ENCODE peak calls at places on chromosome 7, in five cellular contexts. S is trophoblast cell, Y is IMR-90, A is neuronal stem cell, M is mesenchymal stem cell. L is an unnamed sample.

GRCh38 chr7:77687747-77688144 is 8.5 kb upstream of the RSBN1L start:
- DNase-seq in S (no peak), Y (no peak), A (no peak), M (peak), L (no peak)

GRCh38 chr7:387132-388022 is 97.4 kb downstream of the FOXL3 start:
- DNase-seq in S (no peak), Y (no peak), A (no peak), M (no peak), L (no peak)

GRCh38 chr7:64872351-64872750 is 30.7 kb upstream of the ZNF273 start:
- DNase-seq in S (no peak), Y (no peak), A (no peak), M (no peak), L (no peak)

GRCh38 chr7:105298439-105298894 is 90.3 kb downstream of the SRPK2 start:
- DNase-seq in S (no peak), Y (no peak), A (no peak), M (no peak), L (no peak)

GRCh38 chr7:55050286-55050685 is 31.5 kb downstream of the EGFR start:
- DNase-seq in S (no peak), Y (no peak), A (no peak), M (no peak), L (no peak)

GRCh38 chr7:91264924-91265681 is 870 bp downstream of the FZD1 start:
- DNase-seq in S (peak), Y (peak), A (no peak), M (peak), L (peak)

GRCh38 chr7:155961241-155962190 is 149.3 kb upstream of the SHH start:
- DNase-seq in S (no peak), Y (no peak), A (no peak), M (no peak), L (no peak)

GRCh38 chr7:145737617-145738016 is 379.0 kb upstream of the CNTNAP2 start:
- DNase-seq in S (no peak), Y (no peak), A (no peak), M (no peak), L (no peak)

GRCh38 chr7:77866791-77867190 is 68.2 kb downstream of the PHTF2 start:
- DNase-seq in S (peak), Y (peak), A (no peak), M (peak), L (no peak)

GRCh38 chr7:81744389-81744788 is 25.5 kb downstream of the HGF start:
- DNase-seq in S (no peak), Y (no peak), A (no peak), M (no peak), L (no peak)

GRCh38 chr7:12239821-12240220 is 28.7 kb downstream of the TMEM106B start:
- DNase-seq in S (no peak), Y (no peak), A (no peak), M (no peak), L (no peak)

GRCh38 chr7:140533394-140533872 is 54.1 kb upstream of the MKRN1 start:
- DNase-seq in S (no peak), Y (peak), A (no peak), M (peak), L (no peak)

GRCh38 chr7:5699467-5699866 is 82.0 kb downstream of the RNF216 start:
- DNase-seq in S (no peak), Y (peak), A (no peak), M (peak), L (no peak)

GRCh38 chr7:47782022-47782421 is 166.2 kb downstream of the PKD1L1 start:
- DNase-seq in S (no peak), Y (peak), A (no peak), M (no peak), L (no peak)

GRCh38 chr7:98051118-98051744 is 55.4 kb upstream of the LMTK2 start:
- DNase-seq in S (no peak), Y (no peak), A (peak), M (no peak), L (peak)

GRCh38 chr7:135204271-135204872 is 7.0 kb downstream of the WDR91 start:
- DNase-seq in S (no peak), Y (peak), A (no peak), M (peak), L (no peak)

GRCh38 chr7:117173001-117173400 is 149.9 kb downstream of the WNT2 start:
- DNase-seq in S (peak), Y (no peak), A (peak), M (peak), L (no peak)

GRCh38 chr7:150737265-150738055 is at the start of gene GIMAP5:
- DNase-seq in S (no peak), Y (no peak), A (no peak), M (no peak), L (no peak)

GRCh38 chr7:154928136-154929005 is 74.6 kb downstream of the PAXIP1 start:
- DNase-seq in S (peak), Y (peak), A (peak), M (peak), L (no peak)

GRCh38 chr7:71746004-71746403 is 614.1 kb downstream of the GALNT17 start:
- DNase-seq in S (no peak), Y (no peak), A (no peak), M (no peak), L (no peak)

GRCh38 chr7:82388138-82388537 is 55.4 kb downstream of the CACNA2D1 start:
- DNase-seq in S (no peak), Y (no peak), A (no peak), M (no peak), L (no peak)

GRCh38 chr7:95054386-95054785 is 147.0 kb downstream of the PPP1R9A start:
- DNase-seq in S (no peak), Y (no peak), A (no peak), M (no peak), L (no peak)

GRCh38 chr7:100444311-100445278 is 8.3 kb upstream of the PPP1R35 start:
- DNase-seq in S (peak), Y (peak), A (no peak), M (peak), L (no peak)

GRCh38 chr7:110130669-110131068 is 960.3 kb upstream of the LRRN3 start:
- DNase-seq in S (no peak), Y (peak), A (no peak), M (no peak), L (no peak)

GRCh38 chr7:38840736-38841460 is 68.1 kb downstream of the VPS41 start:
- DNase-seq in S (peak), Y (peak), A (no peak), M (peak), L (no peak)

GRCh38 chr7:139731802-139732470 is 45.9 kb downstream of the HIPK2 start:
- DNase-seq in S (peak), Y (peak), A (no peak), M (peak), L (no peak)

GRCh38 chr7:100891555-100891954 is 2.0 kb upstream of the UFSP1 start:
- DNase-seq in S (peak), Y (peak), A (no peak), M (peak), L (no peak)

GRCh38 chr7:127838816-127839415 is 186.9 kb downstream of the SND1 start:
- DNase-seq in S (peak), Y (peak), A (no peak), M (no peak), L (no peak)

GRCh38 chr7:103154042-103154441 is 5.1 kb upstream of the NAPEPLD start:
- DNase-seq in S (no peak), Y (no peak), A (no peak), M (no peak), L (no peak)

GRCh38 chr7:103150192-103150591 is 1.3 kb upstream of the NAPEPLD start:
- DNase-seq in S (peak), Y (no peak), A (no peak), M (no peak), L (no peak)

GRCh38 chr7:103149808-103150180 is 895 bp upstream of the NAPEPLD start:
- DNase-seq in S (no peak), Y (no peak), A (no peak), M (no peak), L (no peak)

GRCh38 chr7:103148131-103148993 is 537 bp downstream of the NAPEPLD start:
- DNase-seq in S (peak), Y (no peak), A (no peak), M (no peak), L (no peak)

GRCh38 chr7:103148994-103149807 is at the start of gene NAPEPLD:
- DNase-seq in S (peak), Y (peak), A (peak), M (peak), L (peak)
- H4K8ac ChIP-seq in S (peak), Y (peak), A (no peak), M (peak), L (peak)

GRCh38 chr7:22821702-22822485 is 755 bp downstream of the TOMM7 start:
- DNase-seq in S (peak), Y (no peak), A (no peak), M (peak), L (no peak)
- H4K8ac ChIP-seq in S (peak), Y (peak), A (no peak), M (peak), L (peak)

GRCh38 chr7:156968183-156968582 is 18.7 kb downstream of the NOM1 start:
- DNase-seq in S (no peak), Y (no peak), A (no peak), M (no peak), L (no peak)
- H4K8ac ChIP-seq in S (no peak), Y (no peak), A (no peak), M (no peak), L (no peak)

GRCh38 chr7:84002348-84002747 is 192.2 kb downstream of the SEMA3A start:
- DNase-seq in S (peak), Y (no peak), A (no peak), M (no peak), L (no peak)

GRCh38 chr7:83996879-83997278 is 197.7 kb downstream of the SEMA3A start:
- DNase-seq in S (no peak), Y (peak), A (no peak), M (no peak), L (no peak)
- H4K8ac ChIP-seq in S (no peak), Y (no peak), A (no peak), M (no peak), L (no peak)

GRCh38 chr7:107168233-107169119 is at the start of gene HBP1:
- DNase-seq in S (peak), Y (peak), A (peak), M (peak), L (peak)
- H4K8ac ChIP-seq in S (peak), Y (peak), A (no peak), M (peak), L (peak)

GRCh38 chr7:152025937-152026890 is 740 bp downstream of the GALNT11 start:
- DNase-seq in S (no peak), Y (no peak), A (no peak), M (no peak), L (no peak)
- H4K8ac ChIP-seq in S (peak), Y (peak), A (no peak), M (no peak), L (peak)

DNA sequence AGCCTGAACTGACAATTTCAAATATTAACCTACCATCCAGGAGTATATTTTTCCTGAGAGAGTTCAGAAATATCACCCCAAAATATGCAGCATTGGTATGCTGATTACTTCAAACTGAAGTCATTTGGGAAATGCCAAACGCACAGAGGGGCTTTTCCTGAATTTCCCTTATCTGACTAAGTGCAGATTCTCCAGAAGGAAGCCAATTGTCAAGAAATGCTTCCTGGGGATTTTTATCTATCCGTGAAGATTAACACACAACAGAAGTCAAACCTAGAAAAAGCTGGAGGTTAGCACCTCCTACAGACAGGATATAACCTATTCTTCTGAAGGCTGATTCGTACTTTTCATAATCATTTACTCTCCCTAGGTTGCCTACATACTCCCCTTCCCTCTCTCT is 91.0 kb downstream of the AKR1D1 start:
- DNase-seq in S (no peak), Y (no peak), A (no peak), M (no peak), L (no peak)
- H4K8ac ChIP-seq in S (peak), Y (no peak), A (no peak), M (no peak), L (no peak)

GRCh38 chr7:152465118-152465387 is 29.2 kb upstream of the KMT2C start:
- DNase-seq in S (no peak), Y (no peak), A (no peak), M (no peak), L (no peak)

GRCh38 chr7:152462995-152463713 is 27.4 kb upstream of the KMT2C start:
- DNase-seq in S (peak), Y (peak), A (peak), M (peak), L (no peak)

GRCh38 chr7:152467225-152467624 is 31.4 kb upstream of the KMT2C start:
- DNase-seq in S (no peak), Y (no peak), A (no peak), M (no peak), L (no peak)

GRCh38 chr7:152463714-152464311 is 28.0 kb upstream of the KMT2C start:
- DNase-seq in S (peak), Y (peak), A (peak), M (peak), L (peak)

GRCh38 chr7:152464312-152465117 is 28.7 kb upstream of the KMT2C start:
- DNase-seq in S (peak), Y (peak), A (peak), M (peak), L (no peak)
- H4K8ac ChIP-seq in S (peak), Y (no peak), A (no peak), M (peak), L (peak)

DNA sequence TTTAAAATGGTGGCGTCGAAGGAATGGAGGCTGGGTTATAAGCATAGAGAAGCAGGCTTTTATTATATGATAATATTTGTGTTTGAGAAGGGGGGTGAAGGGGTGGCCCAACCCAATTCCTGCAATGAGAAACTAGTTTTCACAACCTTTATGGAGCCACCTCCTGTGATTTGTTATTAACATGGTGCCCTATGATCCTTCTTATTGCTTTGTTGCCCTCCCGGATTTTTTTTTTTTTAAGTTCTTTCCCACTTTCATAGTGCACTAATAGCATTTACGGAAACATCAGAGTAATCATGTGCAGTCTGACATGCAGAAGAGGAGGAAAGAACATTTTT is 324 bp upstream of the TSPAN12 start:
- DNase-seq in S (no peak), Y (no peak), A (no peak), M (no peak), L (no peak)
- H4K8ac ChIP-seq in S (peak), Y (peak), A (no peak), M (peak), L (no peak)

DNA sequence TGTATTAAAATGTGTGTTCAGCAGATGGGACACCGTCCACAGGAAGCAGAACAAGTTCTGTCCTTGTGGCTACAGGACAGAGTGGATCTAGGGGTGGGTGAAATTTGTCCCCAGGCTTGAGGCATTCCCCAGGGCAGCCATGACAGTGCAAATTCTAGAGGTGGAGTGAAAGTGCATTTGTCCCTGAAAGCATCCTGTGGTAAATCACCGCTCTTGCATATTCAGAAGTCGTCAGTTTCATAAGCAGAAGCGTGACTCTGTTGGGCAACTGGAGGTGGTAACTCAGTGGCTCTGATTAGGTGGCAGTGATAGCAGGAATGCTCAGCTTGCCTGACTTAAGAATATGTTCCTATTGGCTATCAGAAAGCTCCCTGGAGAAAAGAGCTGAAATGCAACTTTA is 96.6 kb downstream of the SNX10 start:
- DNase-seq in S (no peak), Y (no peak), A (no peak), M (no peak), L (no peak)
- H4K8ac ChIP-seq in S (no peak), Y (no peak), A (no peak), M (no peak), L (no peak)

L was measured in H1.